ENCODE peak calls at places on chromosomes 2 and 18, in four cellular contexts. W is tibial artery, F is heart right ventricle, S is hippocampal formation. Q is an unnamed sample.

GRCh38 chr2:50392185-50392584 is 639.7 kb downstream of the NRXN1 start:
- DNase-seq in W (no peak), F (no peak), S (no peak), Q (no peak)

GRCh38 chr2:23916727-23917458 is 10.0 kb downstream of the ATAD2B start:
- DNase-seq in W (no peak), F (no peak), S (no peak), Q (no peak)

GRCh38 chr2:24628746-24629145 is 137.7 kb downstream of the NCOA1 start:
- DNase-seq in W (no peak), F (no peak), S (no peak), Q (no peak)

GRCh38 chr2:228845162-228845910 is 425.8 kb downstream of the PID1 start:
- DNase-seq in W (no peak), F (no peak), S (no peak), Q (no peak)

GRCh38 chr2:183348492-183348891 is 224.2 kb downstream of the NUP35 start:
- DNase-seq in W (no peak), F (no peak), S (no peak), Q (no peak)

GRCh38 chr2:168343586-168343985 is 96.2 kb upstream of the STK39 start:
- DNase-seq in W (no peak), F (no peak), S (no peak), Q (no peak)

GRCh38 chr2:26982102-26982742 is 11.8 kb downstream of the MAPRE3 start:
- DNase-seq in W (peak), F (peak), S (no peak), Q (no peak)

GRCh38 chr18:79463424-79463960 is 67.8 kb downstream of the NFATC1 start:
- DNase-seq in W (no peak), F (no peak), S (no peak), Q (no peak)

GRCh38 chr18:43571078-43571689 is 293.9 kb upstream of the SYT4 start:
- DNase-seq in W (no peak), F (no peak), S (peak), Q (peak)

GRCh38 chr2:101356486-101356885 is 30.8 kb downstream of the CREG2 start:
- DNase-seq in W (no peak), F (no peak), S (no peak), Q (no peak)

GRCh38 chr2:106107509-106108131 is 86.5 kb downstream of the UXS1 start:
- DNase-seq in W (no peak), F (no peak), S (no peak), Q (no peak)

GRCh38 chr2:26970244-26970927 is at the start of gene MAPRE3:
- DNase-seq in W (peak), F (peak), S (peak), Q (peak)

Q was measured in SK-N-DZ.